ENCODE peak calls at places on chromosome 13, in eight cellular contexts. One of them, this sample, is unnamed.

GRCh38 chr13:76293346-76293745 is 592.9 kb downstream of the KCTD12 start:
- DNase-seq in SHP77: no peak
- DNase-seq in Calu3: no peak
- DNase-seq in stimulated activated CD4-positive, alpha-beta T cell treated with anti-CD3 and anti-CD28 coated beads, Interleukin-2, amount 100 ng/mL, for 48 hours: no peak
- DNase-seq in kidney glomerular epithelial cell: peak; percentile 91
- DNase-seq in lower leg skin: no peak
- DNase-seq in NCI-H345: no peak
- DNase-seq in cardiac fibroblast: peak; percentile 90
- DNase-seq in this sample: peak; percentile 91

GRCh38 chr13:114125589-114125988 is 6.8 kb downstream of the RASA3 start:
- DNase-seq in SHP77: no peak
- DNase-seq in Calu3: no peak
- DNase-seq in stimulated activated CD4-positive, alpha-beta T cell treated with anti-CD3 and anti-CD28 coated beads, Interleukin-2, amount 100 ng/mL, for 48 hours: no peak
- DNase-seq in kidney glomerular epithelial cell: no peak
- DNase-seq in lower leg skin: no peak
- DNase-seq in NCI-H345: no peak
- DNase-seq in cardiac fibroblast: no peak
- DNase-seq in this sample: no peak

GRCh38 chr13:38530492-38530891 is 156.4 kb upstream of the FREM2 start:
- DNase-seq in SHP77: no peak
- DNase-seq in Calu3: no peak
- DNase-seq in stimulated activated CD4-positive, alpha-beta T cell treated with anti-CD3 and anti-CD28 coated beads, Interleukin-2, amount 100 ng/mL, for 48 hours: no peak
- DNase-seq in kidney glomerular epithelial cell: peak; percentile 9
- DNase-seq in lower leg skin: no peak
- DNase-seq in NCI-H345: peak; percentile 2
- DNase-seq in cardiac fibroblast: peak; percentile 43
- DNase-seq in this sample: peak; percentile 65

GRCh38 chr13:21054313-21054712 is 7.1 kb downstream of the LATS2 start:
- DNase-seq in SHP77: no peak
- DNase-seq in Calu3: no peak
- DNase-seq in stimulated activated CD4-positive, alpha-beta T cell treated with anti-CD3 and anti-CD28 coated beads, Interleukin-2, amount 100 ng/mL, for 48 hours: no peak
- DNase-seq in kidney glomerular epithelial cell: no peak
- DNase-seq in lower leg skin: no peak
- DNase-seq in NCI-H345: no peak
- DNase-seq in cardiac fibroblast: no peak
- DNase-seq in this sample: no peak

GRCh38 chr13:40537146-40537895 is 129.1 kb downstream of the FOXO1 start:
- DNase-seq in SHP77: no peak
- DNase-seq in Calu3: no peak
- DNase-seq in stimulated activated CD4-positive, alpha-beta T cell treated with anti-CD3 and anti-CD28 coated beads, Interleukin-2, amount 100 ng/mL, for 48 hours: no peak
- DNase-seq in kidney glomerular epithelial cell: no peak
- DNase-seq in lower leg skin: no peak
- DNase-seq in NCI-H345: peak; percentile 3
- DNase-seq in cardiac fibroblast: no peak
- DNase-seq in this sample: no peak

GRCh38 chr13:88908896-88909535 is 1237.8 kb downstream of the SLITRK5 start:
- DNase-seq in SHP77: peak; percentile 95
- DNase-seq in Calu3: no peak
- DNase-seq in stimulated activated CD4-positive, alpha-beta T cell treated with anti-CD3 and anti-CD28 coated beads, Interleukin-2, amount 100 ng/mL, for 48 hours: no peak
- DNase-seq in kidney glomerular epithelial cell: no peak
- DNase-seq in lower leg skin: no peak
- DNase-seq in NCI-H345: peak; percentile 73
- DNase-seq in cardiac fibroblast: no peak
- DNase-seq in this sample: no peak

GRCh38 chr13:113220141-113220598 is 10.8 kb downstream of the CUL4A start:
- DNase-seq in SHP77: no peak
- DNase-seq in Calu3: no peak
- DNase-seq in stimulated activated CD4-positive, alpha-beta T cell treated with anti-CD3 and anti-CD28 coated beads, Interleukin-2, amount 100 ng/mL, for 48 hours: no peak
- DNase-seq in kidney glomerular epithelial cell: no peak
- DNase-seq in lower leg skin: no peak
- DNase-seq in NCI-H345: no peak
- DNase-seq in cardiac fibroblast: no peak
- DNase-seq in this sample: peak; percentile 48

GRCh38 chr13:99380921-99381645 is 73.9 kb upstream of the GPR183 start:
- DNase-seq in SHP77: no peak
- DNase-seq in Calu3: no peak
- DNase-seq in stimulated activated CD4-positive, alpha-beta T cell treated with anti-CD3 and anti-CD28 coated beads, Interleukin-2, amount 100 ng/mL, for 48 hours: peak; percentile 51
- DNase-seq in kidney glomerular epithelial cell: peak; percentile 41
- DNase-seq in lower leg skin: peak; percentile 10
- DNase-seq in NCI-H345: no peak
- DNase-seq in cardiac fibroblast: no peak
- DNase-seq in this sample: no peak

GRCh38 chr13:31970237-31970930 is 61.2 kb upstream of the FRY start:
- DNase-seq in SHP77: no peak
- DNase-seq in Calu3: no peak
- DNase-seq in stimulated activated CD4-positive, alpha-beta T cell treated with anti-CD3 and anti-CD28 coated beads, Interleukin-2, amount 100 ng/mL, for 48 hours: no peak
- DNase-seq in kidney glomerular epithelial cell: peak; percentile 15
- DNase-seq in lower leg skin: no peak
- DNase-seq in NCI-H345: no peak
- DNase-seq in cardiac fibroblast: peak; percentile 91
- DNase-seq in this sample: peak; percentile 74

GRCh38 chr13:50526771-50527567 is 316.5 kb downstream of the DLEU7 start:
- DNase-seq in SHP77: peak; percentile 14
- DNase-seq in Calu3: no peak
- DNase-seq in stimulated activated CD4-positive, alpha-beta T cell treated with anti-CD3 and anti-CD28 coated beads, Interleukin-2, amount 100 ng/mL, for 48 hours: no peak
- DNase-seq in kidney glomerular epithelial cell: no peak
- DNase-seq in lower leg skin: no peak
- DNase-seq in NCI-H345: peak; percentile 26
- DNase-seq in cardiac fibroblast: no peak
- DNase-seq in this sample: no peak

GRCh38 chr13:64234255-64234654 is 2818.6 kb upstream of the PCDH20 start:
- DNase-seq in SHP77: no peak
- DNase-seq in Calu3: no peak
- DNase-seq in stimulated activated CD4-positive, alpha-beta T cell treated with anti-CD3 and anti-CD28 coated beads, Interleukin-2, amount 100 ng/mL, for 48 hours: no peak
- DNase-seq in kidney glomerular epithelial cell: no peak
- DNase-seq in lower leg skin: no peak
- DNase-seq in NCI-H345: no peak
- DNase-seq in cardiac fibroblast: peak; percentile 78
- DNase-seq in this sample: peak; percentile 70

GRCh38 chr13:111630411-111630810 is 310.0 kb downstream of the TEX29 start:
- DNase-seq in SHP77: peak; percentile 13
- DNase-seq in Calu3: no peak
- DNase-seq in stimulated activated CD4-positive, alpha-beta T cell treated with anti-CD3 and anti-CD28 coated beads, Interleukin-2, amount 100 ng/mL, for 48 hours: no peak
- DNase-seq in kidney glomerular epithelial cell: no peak
- DNase-seq in lower leg skin: no peak
- DNase-seq in NCI-H345: peak; percentile 17
- DNase-seq in cardiac fibroblast: no peak
- DNase-seq in this sample: no peak

GRCh38 chr13:101211261-101211660 is 205.0 kb downstream of the NALCN start:
- DNase-seq in SHP77: no peak
- DNase-seq in Calu3: no peak
- DNase-seq in stimulated activated CD4-positive, alpha-beta T cell treated with anti-CD3 and anti-CD28 coated beads, Interleukin-2, amount 100 ng/mL, for 48 hours: no peak
- DNase-seq in kidney glomerular epithelial cell: peak; percentile 7
- DNase-seq in lower leg skin: no peak
- DNase-seq in NCI-H345: no peak
- DNase-seq in cardiac fibroblast: peak; percentile 79
- DNase-seq in this sample: peak; percentile 65

GRCh38 chr13:61779456-61779855 is 363.8 kb upstream of the PCDH20 start:
- DNase-seq in SHP77: no peak
- DNase-seq in Calu3: no peak
- DNase-seq in stimulated activated CD4-positive, alpha-beta T cell treated with anti-CD3 and anti-CD28 coated beads, Interleukin-2, amount 100 ng/mL, for 48 hours: no peak
- DNase-seq in kidney glomerular epithelial cell: no peak
- DNase-seq in lower leg skin: no peak
- DNase-seq in NCI-H345: no peak
- DNase-seq in cardiac fibroblast: no peak
- DNase-seq in this sample: no peak

GRCh38 chr13:71797487-71797886 is 69.5 kb downstream of the DACH1 start:
- DNase-seq in SHP77: no peak
- DNase-seq in Calu3: no peak
- DNase-seq in stimulated activated CD4-positive, alpha-beta T cell treated with anti-CD3 and anti-CD28 coated beads, Interleukin-2, amount 100 ng/mL, for 48 hours: no peak
- DNase-seq in kidney glomerular epithelial cell: no peak
- DNase-seq in lower leg skin: no peak
- DNase-seq in NCI-H345: no peak
- DNase-seq in cardiac fibroblast: no peak
- DNase-seq in this sample: no peak

GRCh38 chr13:98293570-98294142 is 116.6 kb upstream of the RNF113B start:
- DNase-seq in SHP77: no peak
- DNase-seq in Calu3: no peak
- DNase-seq in stimulated activated CD4-positive, alpha-beta T cell treated with anti-CD3 and anti-CD28 coated beads, Interleukin-2, amount 100 ng/mL, for 48 hours: no peak
- DNase-seq in kidney glomerular epithelial cell: peak; percentile 46
- DNase-seq in lower leg skin: no peak
- DNase-seq in NCI-H345: no peak
- DNase-seq in cardiac fibroblast: no peak
- DNase-seq in this sample: peak; percentile 28

GRCh38 chr13:33087091-33087490 is 70.9 kb downstream of the KL start:
- DNase-seq in SHP77: no peak
- DNase-seq in Calu3: no peak
- DNase-seq in stimulated activated CD4-positive, alpha-beta T cell treated with anti-CD3 and anti-CD28 coated beads, Interleukin-2, amount 100 ng/mL, for 48 hours: no peak
- DNase-seq in kidney glomerular epithelial cell: no peak
- DNase-seq in lower leg skin: no peak
- DNase-seq in NCI-H345: no peak
- DNase-seq in cardiac fibroblast: peak; percentile 57
- DNase-seq in this sample: peak; percentile 74

GRCh38 chr13:21529102-21529893 is 70.2 kb upstream of the ZDHHC20 start:
- DNase-seq in SHP77: no peak
- DNase-seq in Calu3: no peak
- DNase-seq in stimulated activated CD4-positive, alpha-beta T cell treated with anti-CD3 and anti-CD28 coated beads, Interleukin-2, amount 100 ng/mL, for 48 hours: no peak
- DNase-seq in kidney glomerular epithelial cell: no peak
- DNase-seq in lower leg skin: no peak
- DNase-seq in NCI-H345: no peak
- DNase-seq in cardiac fibroblast: no peak
- DNase-seq in this sample: no peak

GRCh38 chr13:28705734-28706133 is 13.0 kb downstream of the SLC46A3 start:
- DNase-seq in SHP77: no peak
- DNase-seq in Calu3: no peak
- DNase-seq in stimulated activated CD4-positive, alpha-beta T cell treated with anti-CD3 and anti-CD28 coated beads, Interleukin-2, amount 100 ng/mL, for 48 hours: no peak
- DNase-seq in kidney glomerular epithelial cell: no peak
- DNase-seq in lower leg skin: no peak
- DNase-seq in NCI-H345: no peak
- DNase-seq in cardiac fibroblast: peak; percentile 36
- DNase-seq in this sample: peak; percentile 24

GRCh38 chr13:30730526-30730925 is 4.8 kb upstream of the ALOX5AP start:
- DNase-seq in SHP77: no peak
- DNase-seq in Calu3: no peak
- DNase-seq in stimulated activated CD4-positive, alpha-beta T cell treated with anti-CD3 and anti-CD28 coated beads, Interleukin-2, amount 100 ng/mL, for 48 hours: no peak
- DNase-seq in kidney glomerular epithelial cell: no peak
- DNase-seq in lower leg skin: no peak
- DNase-seq in NCI-H345: no peak
- DNase-seq in cardiac fibroblast: no peak
- DNase-seq in this sample: no peak

GRCh38 chr13:79637086-79637763 is 156.3 kb downstream of the NDFIP2 start:
- DNase-seq in SHP77: no peak
- DNase-seq in Calu3: no peak
- DNase-seq in stimulated activated CD4-positive, alpha-beta T cell treated with anti-CD3 and anti-CD28 coated beads, Interleukin-2, amount 100 ng/mL, for 48 hours: no peak
- DNase-seq in kidney glomerular epithelial cell: no peak
- DNase-seq in lower leg skin: no peak
- DNase-seq in NCI-H345: no peak
- DNase-seq in cardiac fibroblast: no peak
- DNase-seq in this sample: peak; percentile 50

GRCh38 chr13:102235689-102236088 is 166.2 kb downstream of the FGF14 start:
- DNase-seq in SHP77: no peak
- DNase-seq in Calu3: no peak
- DNase-seq in stimulated activated CD4-positive, alpha-beta T cell treated with anti-CD3 and anti-CD28 coated beads, Interleukin-2, amount 100 ng/mL, for 48 hours: no peak
- DNase-seq in kidney glomerular epithelial cell: no peak
- DNase-seq in lower leg skin: no peak
- DNase-seq in NCI-H345: no peak
- DNase-seq in cardiac fibroblast: no peak
- DNase-seq in this sample: no peak

GRCh38 chr13:59391696-59392095 is 772.0 kb downstream of the DIAPH3 start:
- DNase-seq in SHP77: peak; percentile 28
- DNase-seq in Calu3: peak; percentile 39
- DNase-seq in stimulated activated CD4-positive, alpha-beta T cell treated with anti-CD3 and anti-CD28 coated beads, Interleukin-2, amount 100 ng/mL, for 48 hours: peak; percentile 51
- DNase-seq in kidney glomerular epithelial cell: peak; percentile 82
- DNase-seq in lower leg skin: peak; percentile 42
- DNase-seq in NCI-H345: peak; percentile 44
- DNase-seq in cardiac fibroblast: peak; percentile 88
- DNase-seq in this sample: peak; percentile 90

GRCh38 chr13:113813749-113814434 is 50.0 kb downstream of the GAS6 start:
- DNase-seq in SHP77: no peak
- DNase-seq in Calu3: no peak
- DNase-seq in stimulated activated CD4-positive, alpha-beta T cell treated with anti-CD3 and anti-CD28 coated beads, Interleukin-2, amount 100 ng/mL, for 48 hours: no peak
- DNase-seq in kidney glomerular epithelial cell: no peak
- DNase-seq in lower leg skin: no peak
- DNase-seq in NCI-H345: no peak
- DNase-seq in cardiac fibroblast: no peak
- DNase-seq in this sample: peak; percentile 34

GRCh38 chr13:85970727-85971126 is 171.5 kb upstream of the SLITRK6 start:
- DNase-seq in SHP77: no peak
- DNase-seq in Calu3: no peak
- DNase-seq in stimulated activated CD4-positive, alpha-beta T cell treated with anti-CD3 and anti-CD28 coated beads, Interleukin-2, amount 100 ng/mL, for 48 hours: no peak
- DNase-seq in kidney glomerular epithelial cell: peak; percentile 26
- DNase-seq in lower leg skin: no peak
- DNase-seq in NCI-H345: peak; percentile 6
- DNase-seq in cardiac fibroblast: peak; percentile 4
- DNase-seq in this sample: peak; percentile 53

GRCh38 chr13:40470665-40471064 is 195.8 kb downstream of the FOXO1 start:
- DNase-seq in SHP77: no peak
- DNase-seq in Calu3: no peak
- DNase-seq in stimulated activated CD4-positive, alpha-beta T cell treated with anti-CD3 and anti-CD28 coated beads, Interleukin-2, amount 100 ng/mL, for 48 hours: no peak
- DNase-seq in kidney glomerular epithelial cell: no peak
- DNase-seq in lower leg skin: peak; percentile 40
- DNase-seq in NCI-H345: no peak
- DNase-seq in cardiac fibroblast: no peak
- DNase-seq in this sample: no peak

GRCh38 chr13:46817081-46817480 is 20.1 kb upstream of the ESD start:
- DNase-seq in SHP77: no peak
- DNase-seq in Calu3: no peak
- DNase-seq in stimulated activated CD4-positive, alpha-beta T cell treated with anti-CD3 and anti-CD28 coated beads, Interleukin-2, amount 100 ng/mL, for 48 hours: no peak
- DNase-seq in kidney glomerular epithelial cell: no peak
- DNase-seq in lower leg skin: no peak
- DNase-seq in NCI-H345: no peak
- DNase-seq in cardiac fibroblast: peak; percentile 65
- DNase-seq in this sample: peak; percentile 38

GRCh38 chr13:92829930-92830329 is 396.7 kb upstream of the GPC6 start:
- DNase-seq in SHP77: no peak
- DNase-seq in Calu3: no peak
- DNase-seq in stimulated activated CD4-positive, alpha-beta T cell treated with anti-CD3 and anti-CD28 coated beads, Interleukin-2, amount 100 ng/mL, for 48 hours: no peak
- DNase-seq in kidney glomerular epithelial cell: no peak
- DNase-seq in lower leg skin: no peak
- DNase-seq in NCI-H345: no peak
- DNase-seq in cardiac fibroblast: no peak
- DNase-seq in this sample: no peak

GRCh38 chr13:87676254-87677042 is 5.3 kb downstream of the SLITRK5 start:
- DNase-seq in SHP77: no peak
- DNase-seq in Calu3: no peak
- DNase-seq in stimulated activated CD4-positive, alpha-beta T cell treated with anti-CD3 and anti-CD28 coated beads, Interleukin-2, amount 100 ng/mL, for 48 hours: no peak
- DNase-seq in kidney glomerular epithelial cell: no peak
- DNase-seq in lower leg skin: no peak
- DNase-seq in NCI-H345: no peak
- DNase-seq in cardiac fibroblast: no peak
- DNase-seq in this sample: no peak

GRCh38 chr13:36736119-36736726 is 62.4 kb downstream of the SERTM1 start:
- DNase-seq in SHP77: peak; percentile 76
- DNase-seq in Calu3: peak; percentile 47
- DNase-seq in stimulated activated CD4-positive, alpha-beta T cell treated with anti-CD3 and anti-CD28 coated beads, Interleukin-2, amount 100 ng/mL, for 48 hours: peak; percentile 17
- DNase-seq in kidney glomerular epithelial cell: peak; percentile 67
- DNase-seq in lower leg skin: peak; percentile 18
- DNase-seq in NCI-H345: peak; percentile 52
- DNase-seq in cardiac fibroblast: peak; percentile 82
- DNase-seq in this sample: peak; percentile 82

GRCh38 chr13:46675016-46675415 is 121.9 kb downstream of the ESD start:
- DNase-seq in SHP77: peak; percentile 62
- DNase-seq in Calu3: no peak
- DNase-seq in stimulated activated CD4-positive, alpha-beta T cell treated with anti-CD3 and anti-CD28 coated beads, Interleukin-2, amount 100 ng/mL, for 48 hours: no peak
- DNase-seq in kidney glomerular epithelial cell: no peak
- DNase-seq in lower leg skin: no peak
- DNase-seq in NCI-H345: peak; percentile 48
- DNase-seq in cardiac fibroblast: no peak
- DNase-seq in this sample: no peak

GRCh38 chr13:63190742-63191141 is 1775.1 kb upstream of the PCDH20 start:
- DNase-seq in SHP77: no peak
- DNase-seq in Calu3: no peak
- DNase-seq in stimulated activated CD4-positive, alpha-beta T cell treated with anti-CD3 and anti-CD28 coated beads, Interleukin-2, amount 100 ng/mL, for 48 hours: no peak
- DNase-seq in kidney glomerular epithelial cell: peak; percentile 67
- DNase-seq in lower leg skin: no peak
- DNase-seq in NCI-H345: no peak
- DNase-seq in cardiac fibroblast: peak; percentile 38
- DNase-seq in this sample: peak; percentile 49

GRCh38 chr13:114068723-114069322 is 63.6 kb downstream of the RASA3 start:
- DNase-seq in SHP77: no peak
- DNase-seq in Calu3: no peak
- DNase-seq in stimulated activated CD4-positive, alpha-beta T cell treated with anti-CD3 and anti-CD28 coated beads, Interleukin-2, amount 100 ng/mL, for 48 hours: no peak
- DNase-seq in kidney glomerular epithelial cell: no peak
- DNase-seq in lower leg skin: no peak
- DNase-seq in NCI-H345: no peak
- DNase-seq in cardiac fibroblast: peak; percentile 86
- DNase-seq in this sample: peak; percentile 75

GRCh38 chr13:107370036-107370785 is 802.3 kb upstream of the ARGLU1 start:
- DNase-seq in SHP77: no peak
- DNase-seq in Calu3: no peak
- DNase-seq in stimulated activated CD4-positive, alpha-beta T cell treated with anti-CD3 and anti-CD28 coated beads, Interleukin-2, amount 100 ng/mL, for 48 hours: no peak
- DNase-seq in kidney glomerular epithelial cell: peak; percentile 92
- DNase-seq in lower leg skin: no peak
- DNase-seq in NCI-H345: no peak
- DNase-seq in cardiac fibroblast: peak; percentile 12
- DNase-seq in this sample: peak; percentile 76